ENCODE peak calls at places on chromosomes 6 and 20, in nine cellular contexts. J, A, G, C, W, K, E, H and D are unnamed samples.

GRCh38 chr6:16929814-16930213 is 168.6 kb upstream of the ATXN1 start:
- DNase-seq in J (no peak), A (peak), G (no peak), C (no peak), W (no peak), K (no peak), E (no peak), H (no peak), D (no peak)

GRCh38 chr6:2166717-2167116 is 78.7 kb downstream of the GMDS start:
- DNase-seq in J (no peak), A (no peak), G (no peak), C (no peak), W (no peak), K (no peak), E (no peak), H (no peak), D (peak)

GRCh38 chr20:24664266-24664986 is 195.0 kb downstream of the SYNDIG1 start:
- DNase-seq in J (no peak), A (no peak), G (no peak), C (no peak), W (no peak), K (no peak), E (no peak), H (no peak), D (no peak)

GRCh38 chr20:20255104-20255503 is 112.8 kb upstream of the INSM1 start:
- DNase-seq in J (no peak), A (no peak), G (no peak), C (no peak), W (no peak), K (no peak), E (no peak), H (no peak), D (no peak)

GRCh38 chr20:33373735-33374605 is 27.3 kb downstream of the CDK5RAP1 start:
- DNase-seq in J (no peak), A (peak), G (no peak), C (no peak), W (no peak), K (no peak), E (no peak), H (no peak), D (no peak)

GRCh38 chr6:142341855-142342330 is 40.1 kb downstream of the ADGRG6 start:
- DNase-seq in J (no peak), A (no peak), G (no peak), C (no peak), W (no peak), K (no peak), E (no peak), H (no peak), D (no peak)

GRCh38 chr6:139500977-139501376 is 126.5 kb upstream of the CITED2 start:
- DNase-seq in J (no peak), A (no peak), G (no peak), C (no peak), W (no peak), K (no peak), E (no peak), H (no peak), D (no peak)

GRCh38 chr20:51385941-51386530 is 156.5 kb downstream of the NFATC2 start:
- DNase-seq in J (no peak), A (peak), G (peak), C (no peak), W (peak), K (no peak), E (no peak), H (peak), D (no peak)

GRCh38 chr20:15265910-15266309 is 928.5 kb upstream of the FLRT3 start:
- DNase-seq in J (no peak), A (no peak), G (no peak), C (no peak), W (no peak), K (no peak), E (no peak), H (no peak), D (no peak)

GRCh38 chr6:33588894-33589293 is 8.8 kb upstream of the BAK1 start:
- DNase-seq in J (no peak), A (no peak), G (peak), C (no peak), W (no peak), K (no peak), E (no peak), H (no peak), D (no peak)

GRCh38 chr6:41654433-41655020 is 16.3 kb downstream of the MDFI start:
- DNase-seq in J (peak), A (no peak), G (no peak), C (no peak), W (no peak), K (no peak), E (no peak), H (no peak), D (no peak)

GRCh38 chr6:147298461-147298860 is 94.2 kb downstream of the STXBP5 start:
- DNase-seq in J (no peak), A (peak), G (no peak), C (no peak), W (no peak), K (no peak), E (no peak), H (no peak), D (no peak)